ENCODE peak calls at places on chromosomes 12 and 14, in five cellular contexts. G is K562, V is SK-N-SH, Q is GM12878, F is HepG2. T is an unnamed sample.

GRCh38 chr12:92147491-92147890 is 1.8 kb upstream of the BTG1 start:
- DNase-seq in G (no peak), V (no peak), Q (no peak), F (no peak), T (no peak)

GRCh38 chr14:53539489-53540126 is 386.5 kb upstream of the DDHD1 start:
- DNase-seq in G (peak), V (peak), Q (peak), F (peak), T (peak)

GRCh38 chr14:65637780-65638179 is 225.2 kb downstream of the FUT8 start:
- DNase-seq in G (no peak), V (no peak), Q (peak), F (no peak), T (no peak)

GRCh38 chr12:107360472-107360871 is 267.1 kb upstream of the CRY1 start:
- DNase-seq in G (no peak), V (no peak), Q (no peak), F (no peak), T (no peak)

GRCh38 chr12:30691122-30691879 is 4.4 kb downstream of the IPO8 start:
- DNase-seq in G (peak), V (peak), Q (no peak), F (peak), T (peak)

GRCh38 chr12:75944097-75944904 is 87.3 kb downstream of the PHLDA1 start:
- DNase-seq in G (peak), V (no peak), Q (peak), F (peak), T (no peak)

GRCh38 chr12:113161415-113162016 is 12.0 kb downstream of the CFAP73 start:
- DNase-seq in G (peak), V (peak), Q (no peak), F (no peak), T (peak)

GRCh38 chr14:78405071-78405856 is 235.1 kb downstream of the NRXN3 start:
- DNase-seq in G (no peak), V (peak), Q (no peak), F (no peak), T (no peak)

GRCh38 chr14:23569443-23570151 is 2.0 kb upstream of the AP1G2 start:
- DNase-seq in G (peak), V (peak), Q (no peak), F (peak), T (peak)

GRCh38 chr14:32224731-32225377 is 21.8 kb upstream of the RNU6-8 start:
- DNase-seq in G (peak), V (peak), Q (no peak), F (peak), T (peak)

GRCh38 chr12:67520611-67521010 is 127.9 kb upstream of the DYRK2 start:
- DNase-seq in G (no peak), V (no peak), Q (no peak), F (no peak), T (no peak)

GRCh38 chr14:59582161-59582560 is 5.5 kb upstream of the CCDC175 start:
- DNase-seq in G (no peak), V (no peak), Q (no peak), F (no peak), T (no peak)

GRCh38 chr12:66453111-66453510 is 150.8 kb downstream of the HELB start:
- DNase-seq in G (no peak), V (no peak), Q (no peak), F (no peak), T (no peak)

GRCh38 chr12:47840571-47840970 is 20.9 kb upstream of the HDAC7 start:
- DNase-seq in G (no peak), V (no peak), Q (no peak), F (no peak), T (no peak)

GRCh38 chr14:91249841-91250616 is 5.5 kb upstream of the GPR68 start:
- DNase-seq in G (no peak), V (peak), Q (peak), F (peak), T (no peak)

GRCh38 chr14:73467800-73468199 is 9.5 kb upstream of the NUMB start:
- DNase-seq in G (peak), V (no peak), Q (no peak), F (no peak), T (no peak)

GRCh38 chr14:21233457-21234076 is 35.7 kb downstream of the HNRNPC start:
- DNase-seq in G (peak), V (no peak), Q (no peak), F (peak), T (peak)

GRCh38 chr12:51855586-51856428 is 7.3 kb upstream of the FIGNL2 start:
- DNase-seq in G (no peak), V (no peak), Q (no peak), F (peak), T (no peak)

GRCh38 chr12:116955382-116956021 is 44.8 kb downstream of the FBXW8 start:
- DNase-seq in G (peak), V (no peak), Q (no peak), F (peak), T (no peak)

GRCh38 chr12:30953257-30953656 is 26.7 kb downstream of the TSPAN11 start:
- DNase-seq in G (no peak), V (no peak), Q (no peak), F (no peak), T (no peak)

GRCh38 chr12:102372112-102372511 is 108.3 kb downstream of the IGF1 start:
- DNase-seq in G (no peak), V (no peak), Q (no peak), F (no peak), T (no peak)

GRCh38 chr12:94717656-94718055 is 67.3 kb upstream of the TMCC3 start:
- DNase-seq in G (no peak), V (no peak), Q (no peak), F (no peak), T (no peak)

GRCh38 chr12:47989023-47989417 is 15.3 kb downstream of the COL2A1 start:
- DNase-seq in G (no peak), V (no peak), Q (no peak), F (no peak), T (no peak)

GRCh38 chr12:104414581-104415305 is 42.0 kb upstream of the CHST11 start:
- DNase-seq in G (peak), V (no peak), Q (no peak), F (no peak), T (no peak)

GRCh38 chr12:67811437-67812361 is 163.2 kb downstream of the DYRK2 start:
- DNase-seq in G (no peak), V (no peak), Q (no peak), F (no peak), T (no peak)

GRCh38 chr12:46219147-46219891 is 49.5 kb downstream of the SLC38A1 start:
- DNase-seq in G (no peak), V (no peak), Q (no peak), F (no peak), T (no peak)
- TF ChIP-seq FOXM1 in G (no peak), V (no peak), Q (no peak), F (no peak), T (no peak)

DNA sequence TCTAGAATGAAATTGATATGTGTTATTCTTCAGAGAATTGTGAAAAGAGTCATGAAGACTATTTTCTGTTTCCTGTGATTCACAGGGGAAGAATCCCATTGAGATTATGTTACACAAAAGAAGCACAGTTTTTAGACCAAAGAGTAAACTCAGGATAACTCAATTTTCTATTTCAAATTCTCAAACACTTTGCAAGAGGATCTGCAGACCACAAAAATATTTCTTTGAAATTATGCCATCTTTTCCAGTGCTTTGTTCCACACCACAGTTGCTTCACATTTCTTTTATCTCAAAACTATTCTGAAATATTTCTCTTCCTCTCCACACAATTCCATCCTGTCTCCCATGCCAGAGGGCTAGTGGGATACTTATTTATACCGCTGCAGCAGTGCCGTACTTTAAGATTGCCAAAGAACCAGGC is 188.9 kb upstream of the FOXG1 start:
- DNase-seq in G (no peak), V (no peak), Q (no peak), F (no peak), T (no peak)
- TF ChIP-seq FOXM1 in G (no peak), V (no peak), Q (no peak), F (no peak), T (no peak)

GRCh38 chr12:89051065-89051677 is 301.1 kb downstream of the DUSP6 start:
- DNase-seq in G (peak), V (peak), Q (no peak), F (peak), T (peak)
- TF ChIP-seq FOXM1 in G (no peak), V (no peak), Q (no peak), F (no peak), T (no peak)

GRCh38 chr14:64117671-64118402 is 176.3 kb downstream of the ESR2 start:
- DNase-seq in G (no peak), V (no peak), Q (no peak), F (no peak), T (no peak)

GRCh38 chr14:64123241-64123956 is 170.8 kb downstream of the ESR2 start:
- DNase-seq in G (no peak), V (no peak), Q (no peak), F (no peak), T (no peak)

GRCh38 chr14:64118892-64119291 is 175.3 kb downstream of the ESR2 start:
- DNase-seq in G (no peak), V (no peak), Q (no peak), F (no peak), T (no peak)

GRCh38 chr14:64115401-64115800 is 178.8 kb downstream of the ESR2 start:
- DNase-seq in G (no peak), V (no peak), Q (no peak), F (no peak), T (no peak)

GRCh38 chr14:64119535-64119934 is 174.6 kb downstream of the ESR2 start:
- DNase-seq in G (no peak), V (no peak), Q (no peak), F (no peak), T (no peak)
- TF ChIP-seq FOXM1 in G (no peak), V (no peak), Q (no peak), F (no peak), T (no peak)

T was measured in HEK293T.